ENCODE peak calls at places on chromosomes 12 and 14, in six cellular contexts. N is stimulated activated CD4-positive, alpha-beta T cell treated with anti-CD3 and anti-CD28 coated beads, Interleukin-1b, Interleukin-23, amount 100 ng/mL, for 1 hour; H is NCI-H774; W is HuH-7.5; C is NCI-H146; G is activated CD8-positive, alpha-beta memory T cell treated with anti-CD3 and anti-CD28 coated beads for 24 hours. V is an unnamed sample.
A peak's percentile ranks its signal among the peaks of the same experiment; 100 is the strongest.

GRCh38 chr12:45503887-45504286 is 225.6 kb upstream of the ARID2 start:
- DNase-seq in N (no peak), H (no peak), W (no peak), C (no peak), G (no peak), V (no peak)

GRCh38 chr12:124493809-124494750 is 73.3 kb downstream of the NCOR2 start:
- DNase-seq in N (peak; percentile 13), H (no peak), W (no peak), C (no peak), G (peak; percentile 81), V (no peak)

GRCh38 chr14:75717729-75718128 is 56.7 kb downstream of the TTLL5 start:
- DNase-seq in N (no peak), H (no peak), W (no peak), C (no peak), G (no peak), V (no peak)

GRCh38 chr14:78851189-78851588 is 681.0 kb downstream of the NRXN3 start:
- DNase-seq in N (no peak), H (no peak), W (no peak), C (no peak), G (no peak), V (no peak)

GRCh38 chr14:35286707-35287106 is 5.5 kb upstream of the PSMA6 start:
- DNase-seq in N (no peak), H (no peak), W (no peak), C (no peak), G (no peak), V (no peak)

GRCh38 chr14:56119221-56119967 is 1.2 kb downstream of the PELI2 start:
- DNase-seq in N (peak; percentile 0), H (no peak), W (peak; percentile 21), C (peak; percentile 44), G (peak; percentile 70), V (peak; percentile 85)

GRCh38 chr14:79260406-79260805 is 950.9 kb downstream of the DIO2 start:
- DNase-seq in N (no peak), H (no peak), W (no peak), C (no peak), G (no peak), V (no peak)

GRCh38 chr14:75282166-75282547 is 3.5 kb downstream of the FOS start:
- DNase-seq in N (no peak), H (no peak), W (no peak), C (no peak), G (no peak), V (no peak)

GRCh38 chr12:111180830-111181726 is 187.8 kb downstream of the PHETA1 start:
- DNase-seq in N (no peak), H (no peak), W (peak; percentile 35), C (peak; percentile 38), G (no peak), V (no peak)

GRCh38 chr12:123896786-123897185 is 75.8 kb downstream of the CCDC92 start:
- DNase-seq in N (no peak), H (no peak), W (no peak), C (no peak), G (no peak), V (no peak)

GRCh38 chr12:12582895-12583303 is 20.2 kb upstream of the DUSP16 start:
- DNase-seq in N (no peak), H (no peak), W (no peak), C (no peak), G (no peak), V (no peak)

GRCh38 chr14:23567186-23568020 is at the start of gene AP1G2:
- DNase-seq in N (peak; percentile 63), H (peak; percentile 91), W (peak; percentile 95), C (peak; percentile 94), G (peak; percentile 95), V (no peak)

GRCh38 chr12:70883855-70884254 is 36.7 kb downstream of the PTPRR start:
- DNase-seq in N (no peak), H (no peak), W (no peak), C (no peak), G (no peak), V (no peak)

GRCh38 chr12:88578821-88579518 is 1.3 kb downstream of the KITLG start:
- DNase-seq in N (no peak), H (peak; percentile 58), W (peak; percentile 51), C (peak; percentile 79), G (no peak), V (peak; percentile 59)

GRCh38 chr12:47900480-47901129 is 4.2 kb downstream of the VDR start:
- DNase-seq in N (no peak), H (peak; percentile 29), W (peak; percentile 64), C (peak; percentile 41), G (peak; percentile 55), V (no peak)

GRCh38 chr12:11765817-11766794 is 116.6 kb downstream of the ETV6 start:
- DNase-seq in N (peak; percentile 44), H (no peak), W (no peak), C (no peak), G (peak; percentile 81), V (no peak)

GRCh38 chr14:72291908-72292688 is 359.9 kb downstream of the RGS6 start:
- DNase-seq in N (no peak), H (no peak), W (peak; percentile 18), C (no peak), G (no peak), V (no peak)

GRCh38 chr12:125005652-125006051 is 12.2 kb downstream of the BRI3BP start:
- DNase-seq in N (no peak), H (no peak), W (no peak), C (no peak), G (no peak), V (no peak)

GRCh38 chr12:126719886-126720666 is 1546.9 kb upstream of the TMEM132C start:
- DNase-seq in N (no peak), H (no peak), W (no peak), C (no peak), G (no peak), V (no peak)

GRCh38 chr14:61502459-61503093 is 181.2 kb downstream of the PRKCH start:
- DNase-seq in N (no peak), H (no peak), W (no peak), C (no peak), G (no peak), V (no peak)

V was measured in NCI-H2029 treated with DMSO at 0.1 percent for 48 hours.